ENCODE peak calls at places on chromosome 17, in four cellular contexts. P, T, O and H are unnamed samples.

GRCh38 chr17:83103200-83103937 is 24.0 kb downstream of the METRNL start:
- DNase-seq in T (no peak), O (no peak), P (no peak), H (peak)

GRCh38 chr17:81036128-81036891 is 1.4 kb downstream of the BAIAP2 start:
- DNase-seq in O (no peak), P (peak), T (no peak), H (no peak)

GRCh38 chr17:4530799-4531730 is 24.1 kb downstream of the MYBBP1A start:
- DNase-seq in P (no peak), T (no peak), O (no peak), H (no peak)

GRCh38 chr17:48471807-48472484 is 41.9 kb upstream of the SKAP1 start:
- DNase-seq in T (no peak), O (no peak), P (no peak), H (no peak)

GRCh38 chr17:62855136-62855535 is 47.0 kb upstream of the MARCHF10 start:
- DNase-seq in O (no peak), P (no peak), T (no peak), H (no peak)

GRCh38 chr17:44775838-44776621 is 17.2 kb downstream of the ADAM11 start:
- DNase-seq in T (no peak), P (no peak), O (no peak), H (no peak)

GRCh38 chr17:32627233-32628008 is 140.6 kb downstream of the CDK5R1 start:
- DNase-seq in T (no peak), O (no peak), P (no peak), H (no peak)

GRCh38 chr17:9170822-9171221 is 149.5 kb downstream of the NTN1 start:
- DNase-seq in P (no peak), T (no peak), O (no peak), H (no peak)